ENCODE peak calls at places on chromosome 3, in seven cellular contexts. U is PC-9, A is HTR-8/SVneo, J is T1000, V is A549, L is 8988T, O is uterus. B is an unnamed sample.

GRCh38 chr3:183098538-183099025 is 714 bp downstream of the MCCC1 start:
- DNase-seq in V (no peak), O (no peak), U (no peak), L (no peak), J (no peak), A (no peak), B (no peak)

GRCh38 chr3:130582457-130583155 is 65.6 kb downstream of the COL6A6 start:
- DNase-seq in O (peak; percentile 15), U (no peak), J (no peak), V (no peak), A (no peak), L (no peak), B (no peak)

GRCh38 chr3:71104090-71104489 is 479.4 kb downstream of the FOXP1 start:
- DNase-seq in O (no peak), V (no peak), J (no peak), L (no peak), A (peak; percentile 22), U (no peak), B (peak; percentile 83)

GRCh38 chr3:156389151-156389760 is 165.7 kb downstream of the SSR3 start:
- DNase-seq in O (no peak), V (no peak), U (no peak), J (no peak), L (no peak), A (no peak), B (no peak)

GRCh38 chr3:188754286-188754685 is 417.5 kb upstream of the TPRG1 start:
- DNase-seq in V (no peak), A (no peak), J (no peak), L (no peak), U (no peak), O (no peak), B (no peak)

GRCh38 chr3:123780656-123781055 is 103.5 kb downstream of the MYLK start:
- DNase-seq in O (no peak), V (no peak), U (no peak), J (no peak), L (no peak), A (no peak), B (no peak)

GRCh38 chr3:177385831-177386301 is 188.6 kb upstream of the TBL1XR1 start:
- DNase-seq in O (no peak), V (no peak), A (peak; percentile 12), J (no peak), L (no peak), U (peak; percentile 43), B (no peak)

GRCh38 chr3:123084738-123085237 is 18.0 kb downstream of the PDIA5 start:
- DNase-seq in L (no peak), U (no peak), V (no peak), A (no peak), O (no peak), J (no peak), B (no peak)

GRCh38 chr3:171306631-171307030 is 153.6 kb downstream of the TNIK start:
- DNase-seq in L (no peak), U (no peak), O (peak; percentile 82), V (no peak), A (no peak), J (peak; percentile 51), B (peak; percentile 75)

B was measured in amniotic stem cell.